ENCODE peak calls at places on chromosomes 12 and 14, in eight cellular contexts. N is neuronal stem cell; M is T-helper 22 cell; E is mucosa of gallbladder; O is smooth muscle cell of the brain vasculature; C is psoas muscle; X is cardiac fibroblast; B is stimulated activated CD4-positive, alpha-beta T cell treated with anti-CD3 and anti-CD28 coated beads, Interleukin-12 subunit alpha, Interleukin-12 subunit beta, amount 100 ng/mL, for 4 hours. G is an unnamed sample.

GRCh38 chr12:57461326-57461903 is 1.8 kb downstream of the GLI1 start:
- DNase-seq in N (peak), M (no peak), E (peak), O (no peak), C (peak), X (peak), B (no peak), G (peak)

GRCh38 chr12:14955876-14956811 is 5.3 kb downstream of the ARHGDIB start:
- DNase-seq in N (no peak), M (no peak), E (no peak), O (no peak), C (no peak), X (no peak), B (no peak), G (no peak)

GRCh38 chr14:102979406-102979805 is 56.9 kb downstream of the AMN start:
- DNase-seq in N (no peak), M (no peak), E (no peak), O (no peak), C (no peak), X (no peak), B (no peak), G (no peak)

GRCh38 chr14:90656986-90657385 is 159.2 kb downstream of the TTC7B start:
- DNase-seq in N (no peak), M (no peak), E (no peak), O (no peak), C (no peak), X (no peak), B (no peak), G (no peak)

GRCh38 chr12:4911316-4911994 is 1.8 kb downstream of the KCNA1 start:
- DNase-seq in N (no peak), M (no peak), E (no peak), O (no peak), C (no peak), X (no peak), B (no peak), G (no peak)

GRCh38 chr12:131134523-131135310 is 181.0 kb downstream of the ADGRD1 start:
- DNase-seq in N (no peak), M (no peak), E (peak), O (no peak), C (no peak), X (no peak), B (no peak), G (no peak)

GRCh38 chr12:52754135-52754534 is 23.0 kb downstream of the KRT76 start:
- DNase-seq in N (no peak), M (no peak), E (no peak), O (no peak), C (no peak), X (no peak), B (no peak), G (no peak)

GRCh38 chr12:10169094-10169493 is 2.8 kb downstream of the OLR1 start:
- DNase-seq in N (no peak), M (no peak), E (no peak), O (no peak), C (no peak), X (no peak), B (no peak), G (no peak)

GRCh38 chr12:69837191-69838085 is 12.4 kb downstream of the MYRFL start:
- DNase-seq in N (no peak), M (no peak), E (peak), O (no peak), C (no peak), X (no peak), B (no peak), G (no peak)

G was measured in NCI-H226.